ENCODE peak calls at places on chromosomes 6 and 20, in four cellular contexts. Q is CD8-positive, alpha-beta memory T cell; O is heart left ventricle; T is cardiac fibroblast. C is an unnamed sample.

GRCh38 chr6:169165031-169165430 is 88.6 kb downstream of the THBS2 start:
- DNase-seq in Q (no peak), O (no peak), T (no peak), C (peak)

GRCh38 chr20:8986631-8987030 is 82.3 kb upstream of the PLCB4 start:
- DNase-seq in Q (no peak), O (no peak), T (no peak), C (no peak)

GRCh38 chr20:2301164-2301622 is 5.4 kb downstream of the TGM3 start:
- DNase-seq in Q (no peak), O (peak), T (peak), C (peak)

GRCh38 chr6:40755749-40756452 is 168.7 kb upstream of the LRFN2 start:
- DNase-seq in Q (no peak), O (no peak), T (no peak), C (peak)

GRCh38 chr6:43496370-43497128 is 13.6 kb downstream of the LRRC73 start:
- DNase-seq in Q (no peak), O (no peak), T (peak), C (peak)

GRCh38 chr6:98841589-98842488 is 7.5 kb downstream of the POU3F2 start:
- DNase-seq in Q (no peak), O (no peak), T (no peak), C (no peak)

GRCh38 chr20:46970937-46971630 is 76.4 kb downstream of the EYA2 start:
- DNase-seq in Q (no peak), O (no peak), T (peak), C (peak)

GRCh38 chr6:3778701-3779573 is 27.4 kb upstream of the PXDC1 start:
- DNase-seq in Q (no peak), O (no peak), T (no peak), C (no peak)

GRCh38 chr20:45041464-45042337 is 59.2 kb downstream of the KCNS1 start:
- DNase-seq in Q (no peak), O (no peak), T (peak), C (peak)

GRCh38 chr6:74585779-74586178 is 620.1 kb downstream of the COL12A1 start:
- DNase-seq in Q (no peak), O (no peak), T (peak), C (peak)

GRCh38 chr6:149934249-149935156 is 7.3 kb upstream of the ULBP2 start:
- DNase-seq in Q (peak), O (peak), T (peak), C (peak)

GRCh38 chr6:11162262-11162661 is 50.7 kb upstream of the ERVFRD-1 start:
- DNase-seq in Q (no peak), O (no peak), T (no peak), C (no peak)

GRCh38 chr20:10715035-10715434 is 41.2 kb upstream of the JAG1 start:
- DNase-seq in Q (no peak), O (no peak), T (peak), C (peak)

GRCh38 chr6:131924881-131925474 is 26.2 kb downstream of the CCN2 start:
- DNase-seq in Q (no peak), O (no peak), T (peak), C (peak)

GRCh38 chr6:142537612-142538478 is 236.0 kb downstream of the ADGRG6 start:
- DNase-seq in Q (no peak), O (no peak), T (peak), C (peak)

GRCh38 chr6:85186546-85187170 is 263.2 kb upstream of the NT5E start:
- DNase-seq in Q (no peak), O (no peak), T (peak), C (peak)

GRCh38 chr20:49701313-49701731 is 12.4 kb downstream of the B4GALT5 start:
- DNase-seq in Q (peak), O (no peak), T (peak), C (peak)

GRCh38 chr20:62967149-62967501 is 14.6 kb downstream of the SLC17A9 start:
- DNase-seq in Q (no peak), O (no peak), T (no peak), C (no peak)

GRCh38 chr20:37230200-37230599 is 31.4 kb downstream of the GHRH start:
- DNase-seq in Q (no peak), O (no peak), T (no peak), C (no peak)

GRCh38 chr20:63089051-63089907 is 82.5 kb upstream of the BHLHE23 start:
- DNase-seq in Q (no peak), O (no peak), T (no peak), C (no peak)

GRCh38 chr20:50218987-50219435 is 28.4 kb downstream of the CEBPB start:
- DNase-seq in Q (no peak), O (no peak), T (peak), C (no peak)

GRCh38 chr6:148407372-148407771 is 64.7 kb downstream of the SASH1 start:
- DNase-seq in Q (no peak), O (no peak), T (peak), C (peak)

GRCh38 chr6:5302220-5302946 is 41.1 kb downstream of the FARS2 start:
- DNase-seq in Q (no peak), O (no peak), T (no peak), C (no peak)

GRCh38 chr6:61538765-61539164 is 747.3 kb downstream of the KHDRBS2 start:
- DNase-seq in Q (no peak), O (no peak), T (no peak), C (no peak)

GRCh38 chr6:4607026-4607704 is 169.0 kb upstream of the CDYL start:
- DNase-seq in Q (no peak), O (no peak), T (peak), C (peak)

GRCh38 chr6:156564128-156564806 is 212.9 kb upstream of the ARID1B start:
- DNase-seq in Q (peak), O (peak), T (peak), C (peak)

GRCh38 chr6:40160826-40161225 is 226.6 kb upstream of the MOCS1 start:
- DNase-seq in Q (no peak), O (no peak), T (no peak), C (no peak)

GRCh38 chr6:33508935-33509926 is 54.9 kb downstream of the ZBTB9 start:
- DNase-seq in Q (no peak), O (peak), T (no peak), C (peak)

GRCh38 chr6:56814308-56814707 is 140.6 kb upstream of the BEND6 start:
- DNase-seq in Q (no peak), O (no peak), T (peak), C (no peak)

GRCh38 chr6:138956244-138956924 is 31.7 kb downstream of the REPS1 start:
- DNase-seq in Q (no peak), O (no peak), T (no peak), C (no peak)

GRCh38 chr20:10536531-10536930 is 101.4 kb downstream of the SLX4IP start:
- DNase-seq in Q (no peak), O (no peak), T (peak), C (peak)

GRCh38 chr6:30821862-30822784 is 62.2 kb upstream of the DDR1 start:
- DNase-seq in Q (no peak), O (no peak), T (peak), C (peak)

GRCh38 chr6:54718541-54719023 is 128.0 kb upstream of the FAM83B start:
- DNase-seq in Q (no peak), O (no peak), T (no peak), C (no peak)

GRCh38 chr20:42754713-42755112 is 435.0 kb downstream of the PTPRT start:
- DNase-seq in Q (no peak), O (no peak), T (no peak), C (no peak)

GRCh38 chr20:58970146-58970545 is 10.9 kb upstream of the NELFCD start:
- DNase-seq in Q (no peak), O (no peak), T (no peak), C (no peak)

GRCh38 chr6:162442675-162443074 is 284.9 kb downstream of the PRKN start:
- DNase-seq in Q (no peak), O (no peak), T (no peak), C (no peak)

GRCh38 chr6:139821669-139822223 is 447.3 kb upstream of the CITED2 start:
- DNase-seq in Q (no peak), O (no peak), T (no peak), C (no peak)

GRCh38 chr6:99424022-99424421 is 1.1 kb downstream of the PNISR start:
- DNase-seq in Q (no peak), O (no peak), T (no peak), C (no peak)

DNA sequence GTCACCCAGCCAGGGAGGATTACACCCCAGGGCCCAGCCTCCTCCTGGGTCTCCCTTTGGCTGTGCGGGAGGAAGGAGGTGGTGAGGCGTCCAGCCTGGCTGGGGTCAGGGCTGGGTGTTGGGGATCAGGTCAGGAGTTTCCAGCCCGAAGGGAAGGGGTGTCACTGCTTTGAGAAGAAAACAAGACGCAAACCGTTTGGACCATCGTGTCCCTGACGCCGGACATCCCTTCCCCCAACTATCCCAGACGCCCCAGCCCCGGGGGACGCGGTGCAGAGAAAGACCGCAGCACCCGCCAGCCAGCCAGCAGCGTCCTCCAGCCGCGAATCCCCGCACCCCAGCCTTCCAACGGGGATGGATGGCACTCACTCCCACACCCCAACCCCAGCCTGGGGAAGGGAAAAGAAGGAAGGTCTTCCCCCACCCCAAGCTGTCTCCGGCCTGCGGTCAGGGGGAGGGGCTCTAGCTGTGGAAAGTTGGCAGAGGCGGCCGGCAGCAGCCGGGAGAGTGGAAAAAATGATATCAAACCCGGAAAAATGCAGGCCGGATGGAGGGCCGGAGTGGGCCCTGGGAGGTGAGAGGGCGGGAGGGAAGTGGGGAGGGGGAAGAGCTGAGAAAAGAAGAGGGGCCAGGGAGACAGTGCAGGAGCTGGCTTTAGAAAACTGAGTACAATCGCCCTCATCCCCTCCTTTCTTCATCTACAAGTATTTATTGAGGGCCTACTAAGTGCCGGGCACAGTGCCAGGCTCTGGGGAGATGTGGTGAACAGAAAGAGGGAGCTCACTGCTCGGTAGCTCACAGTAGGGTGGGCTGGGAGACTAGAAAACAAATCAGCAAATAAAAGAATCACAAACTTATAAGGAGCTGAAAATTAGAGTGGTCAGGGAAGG is 10.6 kb downstream of the REM1 start:
- DNase-seq in Q (no peak), O (peak), T (peak), C (peak)
- H3K4me3 ChIP-seq in Q (no peak), O (peak), T (peak), C (peak)

GRCh38 chr6:42449917-42450313 is 1.8 kb downstream of the TRERF1 start:
- DNase-seq in Q (no peak), O (no peak), T (peak), C (no peak)
- H3K4me3 ChIP-seq in Q (peak), O (peak), T (peak), C (peak)

DNA sequence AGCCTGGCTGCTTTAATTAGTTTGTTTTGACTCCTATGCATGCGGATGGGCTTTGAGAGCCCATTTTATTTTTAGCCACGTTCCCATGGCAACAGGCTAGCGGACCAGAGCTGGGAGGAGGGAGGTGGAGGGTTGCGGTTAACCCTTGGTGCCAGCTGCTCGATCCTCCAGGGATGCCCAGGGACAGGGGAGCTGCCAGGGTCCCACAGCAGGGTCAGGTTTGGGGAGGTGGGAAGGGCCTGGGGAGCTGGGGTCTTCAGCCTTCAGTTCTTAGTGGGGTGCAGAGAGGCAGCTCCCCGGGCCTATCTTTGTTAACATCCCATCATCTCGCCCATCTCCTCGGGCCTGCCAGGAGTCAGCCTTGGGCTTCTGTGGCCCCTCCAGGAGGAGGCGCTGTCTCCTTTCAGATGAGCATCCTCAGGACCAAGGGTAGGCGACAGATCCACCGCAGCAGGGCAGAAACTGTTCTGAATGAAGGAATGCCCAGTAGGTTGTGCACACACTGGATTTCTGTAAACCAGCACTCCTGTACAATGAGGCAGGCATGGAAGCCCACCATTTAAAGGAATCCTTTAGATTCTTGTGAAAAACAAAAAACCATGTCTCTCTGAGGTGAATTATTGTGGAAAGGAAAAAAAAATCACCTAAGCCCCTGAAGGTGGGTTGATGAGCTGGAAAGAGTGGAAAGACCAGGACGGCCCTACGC is 68.5 kb downstream of the RAB44 start:
- DNase-seq in Q (peak), O (peak), T (peak), C (peak)
- H3K4me3 ChIP-seq in Q (no peak), O (no peak), T (no peak), C (no peak)

GRCh38 chr20:20630551-20630950 is 81.9 kb downstream of the RALGAPA2 start:
- DNase-seq in Q (no peak), O (no peak), T (no peak), C (no peak)
- H3K4me3 ChIP-seq in Q (no peak), O (no peak), T (no peak), C (no peak)

GRCh38 chr6:20751293-20751946 is 217.2 kb downstream of the CDKAL1 start:
- DNase-seq in Q (no peak), O (no peak), T (no peak), C (no peak)
- H3K4me3 ChIP-seq in Q (no peak), O (no peak), T (no peak), C (no peak)

GRCh38 chr6:134721095-134721400 is 228.9 kb downstream of the ALDH8A1 start:
- DNase-seq in Q (no peak), O (no peak), T (no peak), C (no peak)
- H3K4me3 ChIP-seq in Q (no peak), O (no peak), T (no peak), C (no peak)